ENCODE peak calls at places on chromosomes 1 and 21, in eight cellular contexts. One of them, this sample, is unnamed.

GRCh38 chr1:14611792-14612191 is 13.3 kb downstream of the KAZN start:
- DNase-seq in NCI-H2107: no peak
- DNase-seq in NCI-H69: no peak
- DNase-seq in CD8-positive, alpha-beta memory T cell: no peak
- DNase-seq in A549: no peak
- DNase-seq in HT-29: no peak
- DNase-seq in SW480: no peak
- DNase-seq in Caki2: no peak
- DNase-seq in this sample: no peak

GRCh38 chr1:184258525-184258924 is 128.3 kb upstream of the C1orf21 start:
- DNase-seq in NCI-H2107: no peak
- DNase-seq in NCI-H69: no peak
- DNase-seq in CD8-positive, alpha-beta memory T cell: no peak
- DNase-seq in A549: no peak
- DNase-seq in HT-29: no peak
- DNase-seq in SW480: no peak
- DNase-seq in Caki2: no peak
- DNase-seq in this sample: no peak

GRCh38 chr1:60904079-60904852 is 178.1 kb upstream of the NFIA start:
- DNase-seq in NCI-H2107: no peak
- DNase-seq in NCI-H69: peak; percentile 68
- DNase-seq in CD8-positive, alpha-beta memory T cell: no peak
- DNase-seq in A549: no peak
- DNase-seq in HT-29: no peak
- DNase-seq in SW480: no peak
- DNase-seq in Caki2: no peak
- DNase-seq in this sample: no peak

GRCh38 chr1:43172532-43172972 is 422 bp downstream of the CFAP57 start:
- DNase-seq in NCI-H2107: peak; percentile 80
- DNase-seq in NCI-H69: peak; percentile 88
- DNase-seq in CD8-positive, alpha-beta memory T cell: peak; percentile 79
- DNase-seq in A549: peak; percentile 84
- DNase-seq in HT-29: peak; percentile 84
- DNase-seq in SW480: peak; percentile 88
- DNase-seq in Caki2: no peak
- DNase-seq in this sample: peak; percentile 68

GRCh38 chr1:36123357-36123756 is 1.7 kb downstream of the COL8A2 start:
- DNase-seq in NCI-H2107: no peak
- DNase-seq in NCI-H69: no peak
- DNase-seq in CD8-positive, alpha-beta memory T cell: no peak
- DNase-seq in A549: no peak
- DNase-seq in HT-29: no peak
- DNase-seq in SW480: no peak
- DNase-seq in Caki2: no peak
- DNase-seq in this sample: no peak

GRCh38 chr1:181135815-181136737 is 47.6 kb downstream of the IER5 start:
- DNase-seq in NCI-H2107: no peak
- DNase-seq in NCI-H69: no peak
- DNase-seq in CD8-positive, alpha-beta memory T cell: no peak
- DNase-seq in A549: peak; percentile 67
- DNase-seq in HT-29: no peak
- DNase-seq in SW480: peak; percentile 65
- DNase-seq in Caki2: peak; percentile 31
- DNase-seq in this sample: peak; percentile 86

GRCh38 chr1:5991784-5992033 is 516 bp downstream of the NPHP4 start:
- DNase-seq in NCI-H2107: no peak
- DNase-seq in NCI-H69: no peak
- DNase-seq in CD8-positive, alpha-beta memory T cell: no peak
- DNase-seq in A549: no peak
- DNase-seq in HT-29: no peak
- DNase-seq in SW480: no peak
- DNase-seq in Caki2: no peak
- DNase-seq in this sample: no peak

GRCh38 chr1:39105061-39105840 is 79.1 kb downstream of the NDUFS5 start:
- DNase-seq in NCI-H2107: peak; percentile 100
- DNase-seq in NCI-H69: peak; percentile 60
- DNase-seq in CD8-positive, alpha-beta memory T cell: peak; percentile 38
- DNase-seq in A549: peak; percentile 38
- DNase-seq in HT-29: peak; percentile 71
- DNase-seq in SW480: peak; percentile 56
- DNase-seq in Caki2: peak; percentile 57
- DNase-seq in this sample: no peak

GRCh38 chr1:235741294-235741693 is 91.7 kb upstream of the GNG4 start:
- DNase-seq in NCI-H2107: no peak
- DNase-seq in NCI-H69: no peak
- DNase-seq in CD8-positive, alpha-beta memory T cell: no peak
- DNase-seq in A549: peak; percentile 44
- DNase-seq in HT-29: no peak
- DNase-seq in SW480: no peak
- DNase-seq in Caki2: no peak
- DNase-seq in this sample: peak; percentile 86

GRCh38 chr1:172897738-172898137 is 153.0 kb downstream of the TNFSF18 start:
- DNase-seq in NCI-H2107: no peak
- DNase-seq in NCI-H69: no peak
- DNase-seq in CD8-positive, alpha-beta memory T cell: no peak
- DNase-seq in A549: no peak
- DNase-seq in HT-29: no peak
- DNase-seq in SW480: no peak
- DNase-seq in Caki2: no peak
- DNase-seq in this sample: peak; percentile 79

GRCh38 chr1:29698033-29698432 is 461.7 kb downstream of the PTPRU start:
- DNase-seq in NCI-H2107: no peak
- DNase-seq in NCI-H69: peak; percentile 76
- DNase-seq in CD8-positive, alpha-beta memory T cell: no peak
- DNase-seq in A549: peak; percentile 36
- DNase-seq in HT-29: peak; percentile 43
- DNase-seq in SW480: peak; percentile 19
- DNase-seq in Caki2: no peak
- DNase-seq in this sample: peak; percentile 61

GRCh38 chr21:46369520-46370235 is 45.7 kb downstream of the PCNT start:
- DNase-seq in NCI-H2107: no peak
- DNase-seq in NCI-H69: no peak
- DNase-seq in CD8-positive, alpha-beta memory T cell: no peak
- DNase-seq in A549: no peak
- DNase-seq in HT-29: no peak
- DNase-seq in SW480: no peak
- DNase-seq in Caki2: no peak
- DNase-seq in this sample: no peak

GRCh38 chr1:5597991-5598823 is 394.0 kb downstream of the NPHP4 start:
- DNase-seq in NCI-H2107: no peak
- DNase-seq in NCI-H69: no peak
- DNase-seq in CD8-positive, alpha-beta memory T cell: no peak
- DNase-seq in A549: peak; percentile 14
- DNase-seq in HT-29: peak; percentile 9
- DNase-seq in SW480: peak; percentile 17
- DNase-seq in Caki2: peak; percentile 21
- DNase-seq in this sample: no peak

GRCh38 chr1:222529916-222530315 is 18.0 kb downstream of the HHIPL2 start:
- DNase-seq in NCI-H2107: no peak
- DNase-seq in NCI-H69: no peak
- DNase-seq in CD8-positive, alpha-beta memory T cell: no peak
- DNase-seq in A549: no peak
- DNase-seq in HT-29: no peak
- DNase-seq in SW480: no peak
- DNase-seq in Caki2: no peak
- DNase-seq in this sample: no peak

GRCh38 chr1:226111865-226112395 is 49.4 kb downstream of the H3-3A start:
- DNase-seq in NCI-H2107: no peak
- DNase-seq in NCI-H69: no peak
- DNase-seq in CD8-positive, alpha-beta memory T cell: no peak
- DNase-seq in A549: no peak
- DNase-seq in HT-29: no peak
- DNase-seq in SW480: no peak
- DNase-seq in Caki2: no peak
- DNase-seq in this sample: no peak

GRCh38 chr1:26923711-26924110 is 2.2 kb downstream of the NUDC start:
- DNase-seq in NCI-H2107: no peak
- DNase-seq in NCI-H69: no peak
- DNase-seq in CD8-positive, alpha-beta memory T cell: no peak
- DNase-seq in A549: no peak
- DNase-seq in HT-29: no peak
- DNase-seq in SW480: no peak
- DNase-seq in Caki2: no peak
- DNase-seq in this sample: peak; percentile 70

GRCh38 chr1:172809751-172810150 is 150.8 kb downstream of the FASLG start:
- DNase-seq in NCI-H2107: no peak
- DNase-seq in NCI-H69: no peak
- DNase-seq in CD8-positive, alpha-beta memory T cell: no peak
- DNase-seq in A549: no peak
- DNase-seq in HT-29: no peak
- DNase-seq in SW480: no peak
- DNase-seq in Caki2: no peak
- DNase-seq in this sample: no peak

GRCh38 chr1:36156329-36157114 is 562 bp downstream of the MAP7D1 start:
- DNase-seq in NCI-H2107: no peak
- DNase-seq in NCI-H69: peak; percentile 80
- DNase-seq in CD8-positive, alpha-beta memory T cell: peak; percentile 35
- DNase-seq in A549: peak; percentile 47
- DNase-seq in HT-29: peak; percentile 48
- DNase-seq in SW480: peak; percentile 36
- DNase-seq in Caki2: peak; percentile 57
- DNase-seq in this sample: peak; percentile 42

GRCh38 chr1:11147371-11147770 is 41.8 kb upstream of the ANGPTL7 start:
- DNase-seq in NCI-H2107: no peak
- DNase-seq in NCI-H69: peak; percentile 20
- DNase-seq in CD8-positive, alpha-beta memory T cell: no peak
- DNase-seq in A549: no peak
- DNase-seq in HT-29: no peak
- DNase-seq in SW480: no peak
- DNase-seq in Caki2: no peak
- DNase-seq in this sample: no peak

GRCh38 chr1:156487862-156488261 is 12.7 kb downstream of the MEF2D start:
- DNase-seq in NCI-H2107: no peak
- DNase-seq in NCI-H69: no peak
- DNase-seq in CD8-positive, alpha-beta memory T cell: no peak
- DNase-seq in A549: no peak
- DNase-seq in HT-29: no peak
- DNase-seq in SW480: no peak
- DNase-seq in Caki2: peak; percentile 66
- DNase-seq in this sample: no peak

GRCh38 chr1:118945460-118945859 is 42.7 kb downstream of the TBX15 start:
- DNase-seq in NCI-H2107: no peak
- DNase-seq in NCI-H69: peak; percentile 54
- DNase-seq in CD8-positive, alpha-beta memory T cell: no peak
- DNase-seq in A549: no peak
- DNase-seq in HT-29: no peak
- DNase-seq in SW480: no peak
- DNase-seq in Caki2: peak; percentile 61
- DNase-seq in this sample: peak; percentile 45

GRCh38 chr1:5053744-5054143 is 399.3 kb downstream of the AJAP1 start:
- DNase-seq in NCI-H2107: no peak
- DNase-seq in NCI-H69: peak; percentile 1
- DNase-seq in CD8-positive, alpha-beta memory T cell: no peak
- DNase-seq in A549: no peak
- DNase-seq in HT-29: no peak
- DNase-seq in SW480: no peak
- DNase-seq in Caki2: no peak
- DNase-seq in this sample: no peak

GRCh38 chr1:89089962-89090361 is 25.0 kb upstream of the GBP1 start:
- DNase-seq in NCI-H2107: no peak
- DNase-seq in NCI-H69: no peak
- DNase-seq in CD8-positive, alpha-beta memory T cell: no peak
- DNase-seq in A549: no peak
- DNase-seq in HT-29: no peak
- DNase-seq in SW480: no peak
- DNase-seq in Caki2: no peak
- DNase-seq in this sample: no peak

GRCh38 chr1:200317236-200317635 is 92.6 kb downstream of the ZNF281 start:
- DNase-seq in NCI-H2107: no peak
- DNase-seq in NCI-H69: no peak
- DNase-seq in CD8-positive, alpha-beta memory T cell: no peak
- DNase-seq in A549: peak; percentile 29
- DNase-seq in HT-29: no peak
- DNase-seq in SW480: no peak
- DNase-seq in Caki2: peak; percentile 33
- DNase-seq in this sample: peak; percentile 31

GRCh38 chr1:6854166-6854565 is 68.9 kb downstream of the CAMTA1 start:
- DNase-seq in NCI-H2107: no peak
- DNase-seq in NCI-H69: no peak
- DNase-seq in CD8-positive, alpha-beta memory T cell: no peak
- DNase-seq in A549: no peak
- DNase-seq in HT-29: no peak
- DNase-seq in SW480: no peak
- DNase-seq in Caki2: no peak
- DNase-seq in this sample: no peak

GRCh38 chr1:163115887-163116286 is 46.7 kb downstream of the RGS4 start:
- DNase-seq in NCI-H2107: no peak
- DNase-seq in NCI-H69: no peak
- DNase-seq in CD8-positive, alpha-beta memory T cell: no peak
- DNase-seq in A549: no peak
- DNase-seq in HT-29: no peak
- DNase-seq in SW480: no peak
- DNase-seq in Caki2: no peak
- DNase-seq in this sample: no peak

GRCh38 chr1:21783679-21784603 is 992 bp upstream of the USP48 start:
- DNase-seq in NCI-H2107: no peak
- DNase-seq in NCI-H69: peak; percentile 94
- DNase-seq in CD8-positive, alpha-beta memory T cell: no peak
- DNase-seq in A549: peak; percentile 97
- DNase-seq in HT-29: no peak
- DNase-seq in SW480: no peak
- DNase-seq in Caki2: peak; percentile 97
- DNase-seq in this sample: peak; percentile 93

GRCh38 chr1:65056234-65056633 is 89.9 kb upstream of the JAK1 start:
- DNase-seq in NCI-H2107: no peak
- DNase-seq in NCI-H69: no peak
- DNase-seq in CD8-positive, alpha-beta memory T cell: no peak
- DNase-seq in A549: no peak
- DNase-seq in HT-29: no peak
- DNase-seq in SW480: no peak
- DNase-seq in Caki2: no peak
- DNase-seq in this sample: no peak

GRCh38 chr1:241918879-241919278 is 38.7 kb upstream of the BECN2 start:
- DNase-seq in NCI-H2107: no peak
- DNase-seq in NCI-H69: no peak
- DNase-seq in CD8-positive, alpha-beta memory T cell: no peak
- DNase-seq in A549: no peak
- DNase-seq in HT-29: no peak
- DNase-seq in SW480: no peak
- DNase-seq in Caki2: no peak
- DNase-seq in this sample: peak; percentile 72

GRCh38 chr1:20739225-20739624 is 6.7 kb upstream of the SH2D5 start:
- DNase-seq in NCI-H2107: no peak
- DNase-seq in NCI-H69: no peak
- DNase-seq in CD8-positive, alpha-beta memory T cell: no peak
- DNase-seq in A549: peak; percentile 51
- DNase-seq in HT-29: no peak
- DNase-seq in SW480: no peak
- DNase-seq in Caki2: peak; percentile 41
- DNase-seq in this sample: no peak

GRCh38 chr1:61452354-61452990 is 272.5 kb downstream of the TM2D1 start:
- DNase-seq in NCI-H2107: no peak
- DNase-seq in NCI-H69: peak; percentile 57
- DNase-seq in CD8-positive, alpha-beta memory T cell: no peak
- DNase-seq in A549: no peak
- DNase-seq in HT-29: no peak
- DNase-seq in SW480: no peak
- DNase-seq in Caki2: no peak
- DNase-seq in this sample: no peak

This sample was measured in brain microvascular endothelial cell.